ENCODE peak calls at places on chromosome 20, in five cellular contexts. J is esophagus muscularis mucosa, Q is endothelial cell of umbilical vein, A is K562, P is upper lobe of left lung. O is an unnamed sample.

GRCh38 chr20:55678126-55678525 is 327.2 kb downstream of the CBLN4 start:
- DNase-seq in J (no peak), Q (no peak), A (no peak), P (no peak), O (no peak)

GRCh38 chr20:50561379-50562078 is 51.3 kb downstream of the PTPN1 start:
- DNase-seq in J (no peak), Q (peak), A (no peak), P (no peak), O (no peak)

GRCh38 chr20:9059931-9060330 is 9.0 kb upstream of the PLCB4 start:
- DNase-seq in J (no peak), Q (no peak), A (no peak), P (no peak), O (no peak)

GRCh38 chr20:52312131-52312729 is 120.7 kb upstream of the ZFP64 start:
- DNase-seq in J (no peak), Q (peak), A (peak), P (no peak), O (peak)

GRCh38 chr20:60037120-60037499 is 78.9 kb downstream of the CDH26 start:
- DNase-seq in J (peak), Q (no peak), A (no peak), P (no peak), O (no peak)

GRCh38 chr20:59403261-59403961 is 103.0 kb downstream of the EDN3 start:
- DNase-seq in J (no peak), Q (peak), A (peak), P (peak), O (peak)

GRCh38 chr20:19971121-19971520 is 46.0 kb upstream of the NAA20 start:
- DNase-seq in J (no peak), Q (no peak), A (no peak), P (no peak), O (no peak)

GRCh38 chr20:56554869-56555268 is 21.8 kb downstream of the FAM209B start:
- DNase-seq in J (no peak), Q (peak), A (peak), P (peak), O (peak)

GRCh38 chr20:44217342-44218092 is 6.9 kb upstream of the OSER1 start:
- DNase-seq in J (no peak), Q (peak), A (peak), P (peak), O (peak)

GRCh38 chr20:2399390-2399789 is 18.7 kb downstream of the TGM6 start:
- DNase-seq in J (no peak), Q (no peak), A (no peak), P (no peak), O (no peak)

GRCh38 chr20:60993647-60994046 is 258.4 kb upstream of the CDH4 start:
- DNase-seq in J (no peak), Q (no peak), A (peak), P (no peak), O (no peak)

GRCh38 chr20:11204926-11205768 is 531.3 kb upstream of the JAG1 start:
- DNase-seq in J (no peak), Q (peak), A (peak), P (peak), O (peak)

GRCh38 chr20:21839982-21840381 is 134.5 kb downstream of the PAX1 start:
- DNase-seq in J (no peak), Q (no peak), A (no peak), P (no peak), O (no peak)

GRCh38 chr20:36865076-36865860 is 10.7 kb upstream of the TLDC2 start:
- DNase-seq in J (no peak), Q (no peak), A (no peak), P (no peak), O (no peak)

GRCh38 chr20:36861625-36861874 is 14.4 kb upstream of the TLDC2 start:
- DNase-seq in J (no peak), Q (no peak), A (no peak), P (no peak), O (no peak)

GRCh38 chr20:36861875-36862801 is 13.8 kb upstream of the TLDC2 start:
- DNase-seq in J (peak), Q (peak), A (peak), P (peak), O (peak)

GRCh38 chr20:36860811-36861624 is 14.9 kb upstream of the TLDC2 start:
- DNase-seq in J (no peak), Q (no peak), A (no peak), P (no peak), O (no peak)

DNA sequence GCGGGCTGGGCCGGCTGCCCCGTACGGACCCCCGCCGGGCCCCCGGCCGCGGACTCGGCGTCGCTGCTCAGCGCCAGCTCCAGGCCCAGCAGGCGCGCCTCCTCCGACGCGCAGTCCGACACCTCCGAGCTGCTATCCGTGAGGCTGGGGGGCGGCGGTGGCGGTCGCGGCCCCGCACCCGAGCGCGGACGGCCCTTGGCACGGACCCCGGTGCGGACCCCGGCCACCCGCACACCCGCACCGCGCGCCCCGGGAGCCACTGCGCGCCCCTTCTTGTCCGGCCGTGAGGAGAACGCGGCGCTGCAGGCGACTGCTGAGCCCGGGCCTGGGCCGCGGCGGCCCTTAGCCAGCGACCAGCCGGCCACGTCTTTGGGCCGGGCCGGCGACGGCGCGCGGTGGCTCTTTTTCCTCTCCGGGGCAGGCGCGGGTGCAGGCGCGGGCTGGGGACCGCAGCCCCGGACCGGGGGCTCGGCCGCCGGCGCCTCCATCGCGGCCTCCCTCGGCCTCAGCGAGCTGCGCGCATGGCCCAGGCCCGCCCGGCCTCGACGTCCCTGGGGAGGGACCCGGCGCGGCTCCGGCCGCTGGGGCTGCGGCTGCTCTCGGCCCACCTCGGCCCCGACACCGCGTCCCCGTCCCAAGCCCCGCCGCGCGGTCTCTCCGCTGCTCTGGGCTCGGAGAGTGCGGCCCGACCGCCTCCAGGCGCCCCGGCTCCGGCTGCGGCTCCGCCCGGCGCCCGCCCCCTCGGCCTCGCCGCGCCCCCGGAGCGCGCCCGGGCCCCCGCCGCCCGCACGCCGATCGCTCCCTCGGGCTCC is 12.9 kb upstream of the TLDC2 start:
- DNase-seq in J (no peak), Q (peak), A (peak), P (no peak), O (no peak)
- TF ChIP-seq POLR2A in J (no peak), Q (no peak), A (no peak), P (no peak), O (no peak)

GRCh38 chr20:1335961-1336698 is 7.2 kb upstream of the SDCBP2 start:
- DNase-seq in J (peak), Q (peak), A (no peak), P (no peak), O (no peak)

GRCh38 chr20:1338801-1339200 is 9.9 kb upstream of the SDCBP2 start:
- DNase-seq in J (peak), Q (no peak), A (no peak), P (peak), O (peak)

GRCh38 chr20:1338096-1338495 is 9.2 kb upstream of the SDCBP2 start:
- DNase-seq in J (peak), Q (no peak), A (no peak), P (no peak), O (no peak)

GRCh38 chr20:1337441-1337840 is 8.5 kb upstream of the SDCBP2 start:
- DNase-seq in J (no peak), Q (no peak), A (no peak), P (no peak), O (no peak)

DNA sequence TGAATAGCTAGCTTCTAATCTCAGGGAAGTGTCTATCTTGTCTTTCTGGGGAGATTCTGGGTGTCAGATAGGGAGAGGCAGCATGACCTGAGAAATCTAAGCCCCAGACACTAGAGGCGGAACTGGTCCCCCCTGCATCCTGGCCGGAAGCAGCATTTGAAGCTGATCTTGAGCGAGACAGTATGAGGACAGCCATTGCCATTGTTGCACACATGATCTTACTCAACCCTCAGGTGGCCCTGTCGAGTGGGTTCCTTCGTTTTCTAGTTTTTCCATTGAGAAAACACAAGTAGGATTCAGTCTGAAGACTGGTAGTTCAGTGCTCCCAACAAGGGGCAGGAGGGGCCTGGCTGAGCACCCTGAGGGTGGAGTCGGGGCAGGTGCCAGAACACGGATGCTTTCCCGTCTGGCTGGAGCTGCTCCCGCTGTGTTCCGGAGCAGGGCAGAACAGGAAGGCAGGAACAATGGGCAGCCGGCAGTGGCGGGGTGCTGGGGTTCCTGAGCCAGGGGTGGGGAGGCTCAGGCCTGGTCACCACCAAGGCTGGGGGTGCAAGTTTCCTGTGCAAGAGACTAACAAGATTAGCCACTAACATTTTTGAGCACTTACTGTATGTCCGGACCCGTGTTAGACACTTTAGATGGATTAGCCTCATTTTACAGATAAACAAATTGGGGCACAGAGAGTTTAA is 7.9 kb upstream of the SDCBP2 start:
- DNase-seq in J (peak), Q (peak), A (no peak), P (peak), O (peak)
- TF ChIP-seq POLR2AphosphoS5 in J (peak), Q (peak), A (no peak), P (peak), O (peak)

DNA sequence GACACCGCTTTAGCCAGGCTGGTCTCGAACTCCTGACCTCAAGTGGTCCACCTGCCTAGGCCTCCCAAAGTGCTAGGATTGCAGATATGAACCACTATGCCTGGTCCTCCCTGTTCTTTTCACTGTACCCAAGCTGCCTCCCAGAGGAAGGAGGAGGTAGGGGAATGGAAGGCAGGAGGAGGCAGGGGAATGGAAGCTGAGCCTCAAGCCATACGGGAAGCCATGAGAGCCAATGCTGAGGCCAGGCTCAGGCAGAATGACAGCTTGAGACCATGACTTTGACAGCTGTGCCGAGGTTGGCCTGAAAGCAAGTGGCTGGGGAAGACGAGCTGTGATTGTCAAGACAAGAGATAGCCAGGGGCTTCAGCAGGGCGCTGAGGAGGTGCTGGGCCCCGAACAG is 13.6 kb upstream of the ZNF335 start:
- DNase-seq in J (no peak), Q (no peak), A (peak), P (no peak), O (no peak)
- TF ChIP-seq CTCF in J (no peak), Q (no peak), A (peak), P (no peak), O (no peak)

DNA sequence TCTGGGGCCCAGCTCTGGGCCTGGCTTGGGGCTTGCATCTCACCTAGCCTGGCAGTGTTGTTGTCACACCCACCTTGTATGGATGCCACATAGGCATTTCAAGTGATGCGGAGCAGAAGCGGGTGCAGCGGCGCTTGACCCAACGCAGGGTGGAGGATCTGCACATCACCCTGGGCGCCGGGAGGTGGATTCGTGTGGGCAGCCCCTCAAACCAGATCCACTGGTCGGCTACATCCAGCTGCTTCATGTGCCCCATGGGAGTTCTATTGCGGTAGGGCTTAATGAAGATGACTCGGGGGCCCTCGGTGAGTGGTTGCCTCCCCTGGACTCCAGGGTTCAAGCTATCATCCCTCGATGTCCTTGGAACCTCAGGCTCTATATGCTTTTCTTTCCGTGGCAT is 3.2 kb downstream of the TP53TG5 start:
- DNase-seq in J (peak), Q (no peak), A (no peak), P (no peak), O (no peak)
- TF ChIP-seq POLR2A in J (no peak), Q (no peak), A (no peak), P (no peak), O (no peak)

GRCh38 chr20:38776363-38776762 is 28.1 kb downstream of the ACTR5 start:
- DNase-seq in J (no peak), Q (no peak), A (no peak), P (no peak), O (no peak)

GRCh38 chr20:38782275-38782674 is 23.2 kb upstream of the PPP1R16B start:
- DNase-seq in J (no peak), Q (no peak), A (no peak), P (no peak), O (no peak)

GRCh38 chr20:38774167-38774566 is 25.9 kb downstream of the ACTR5 start:
- DNase-seq in J (no peak), Q (no peak), A (no peak), P (no peak), O (no peak)

GRCh38 chr20:38779247-38780097 is 26.0 kb upstream of the PPP1R16B start:
- DNase-seq in J (no peak), Q (no peak), A (no peak), P (no peak), O (no peak)
- TF ChIP-seq POLR2AphosphoS5 in J (no peak), Q (no peak), A (no peak), P (no peak), O (no peak)

DNA sequence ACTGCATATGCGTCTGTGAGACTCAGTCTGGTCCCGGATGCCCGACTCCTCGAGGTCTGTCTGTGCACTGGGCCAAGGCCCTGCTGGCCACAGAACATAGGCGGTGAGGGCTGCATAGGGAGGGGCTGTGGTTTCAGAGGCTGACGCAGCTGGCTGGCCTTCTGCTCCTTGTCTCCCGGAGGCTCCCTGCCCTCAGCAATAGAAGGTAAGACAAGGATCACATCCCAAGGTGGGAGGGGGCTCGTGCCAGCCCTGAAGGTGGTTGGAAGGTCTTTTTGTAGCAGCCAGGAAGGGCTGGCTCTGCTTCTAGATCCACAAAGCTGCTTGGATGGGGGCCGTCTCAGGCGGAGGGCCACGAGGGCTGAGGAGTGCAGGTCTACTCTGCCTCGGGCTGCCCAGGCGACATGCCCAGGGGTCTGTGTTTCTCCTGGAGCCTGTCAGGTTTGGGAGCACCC is 239.8 kb upstream of the SULF2 start:
- DNase-seq in J (no peak), Q (no peak), A (no peak), P (no peak), O (peak)
- TF ChIP-seq CTCF in J (no peak), Q (no peak), A (no peak), P (no peak), O (no peak)

GRCh38 chr20:17873410-17874270 is 95.0 kb downstream of the SNX5 start:
- DNase-seq in J (no peak), Q (peak), A (no peak), P (peak), O (peak)

GRCh38 chr20:17872920-17873319 is 95.7 kb downstream of the SNX5 start:
- DNase-seq in J (no peak), Q (no peak), A (no peak), P (no peak), O (no peak)

GRCh38 chr20:17875981-17876385 is 92.6 kb downstream of the SNX5 start:
- DNase-seq in J (no peak), Q (no peak), A (no peak), P (no peak), O (no peak)

GRCh38 chr20:17875106-17875980 is 93.3 kb downstream of the SNX5 start:
- DNase-seq in J (no peak), Q (peak), A (no peak), P (peak), O (peak)

GRCh38 chr20:17874271-17875105 is 94.1 kb downstream of the SNX5 start:
- DNase-seq in J (no peak), Q (no peak), A (no peak), P (no peak), O (no peak)
- TF ChIP-seq POLR2A in J (no peak), Q (no peak), A (no peak), P (no peak), O (no peak)

DNA sequence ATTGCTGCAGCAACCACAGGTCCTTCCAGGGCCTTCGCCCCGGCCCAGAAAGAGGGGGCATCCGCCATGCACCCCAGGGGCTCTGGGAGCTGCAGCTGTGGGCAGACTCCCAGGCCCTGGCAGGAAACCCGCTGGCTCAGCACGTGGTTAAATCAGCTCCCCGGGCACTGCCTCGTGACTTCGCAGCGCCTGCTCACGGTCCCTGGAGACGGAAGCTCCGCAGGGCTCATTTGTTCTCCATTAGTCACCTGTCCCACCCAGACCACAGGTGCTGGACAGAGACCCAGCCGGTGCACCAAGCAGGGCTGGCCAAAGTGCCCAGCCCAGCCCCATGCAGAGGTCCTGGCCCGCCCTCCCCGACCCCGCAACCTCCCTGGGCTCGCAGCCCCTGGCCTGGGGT is 14.7 kb downstream of the KCNQ2 start:
- DNase-seq in J (no peak), Q (no peak), A (no peak), P (no peak), O (no peak)
- TF ChIP-seq POLR2AphosphoS5 in J (peak), Q (no peak), A (no peak), P (no peak), O (no peak)

DNA sequence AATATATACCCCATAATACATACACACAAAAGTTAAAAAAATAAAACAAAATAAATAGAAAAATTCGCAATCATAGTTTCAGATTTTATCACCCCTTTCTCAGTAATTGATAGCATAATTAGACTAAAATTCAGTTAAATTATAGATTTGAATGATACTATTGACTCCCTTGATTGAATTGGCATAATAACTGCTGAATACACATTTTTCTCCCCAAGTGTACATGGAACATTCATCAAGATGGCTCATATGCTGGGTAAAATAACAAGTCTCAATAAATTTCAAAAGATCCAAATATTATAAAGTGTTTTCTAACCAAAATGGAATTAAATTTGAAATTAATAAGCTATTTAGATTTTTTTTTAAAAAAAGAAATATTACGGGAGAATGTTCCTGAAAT is 616.1 kb downstream of the MAFB start:
- DNase-seq in J (no peak), Q (no peak), A (no peak), P (no peak), O (no peak)
- TF ChIP-seq CTCF in J (no peak), Q (no peak), A (no peak), P (no peak), O (no peak)